ENCODE peak calls at places on chromosomes 5 and 9, in four cellular contexts. One of them, this sample, is unnamed.

GRCh38 chr9:111102793-111103474 is 64.7 kb upstream of the LPAR1 start:
- DNase-seq in astrocyte of the spinal cord: no peak
- DNase-seq in heart right ventricle: no peak
- DNase-seq in heart left ventricle: no peak
- DNase-seq in this sample: no peak

GRCh38 chr5:132270345-132270685 is 12.8 kb downstream of the PDLIM4 start:
- DNase-seq in astrocyte of the spinal cord: no peak
- DNase-seq in heart right ventricle: peak
- DNase-seq in heart left ventricle: no peak
- DNase-seq in this sample: no peak

GRCh38 chr9:129352157-129352870 is 174.3 kb upstream of the IER5L start:
- DNase-seq in astrocyte of the spinal cord: no peak
- DNase-seq in heart right ventricle: no peak
- DNase-seq in heart left ventricle: no peak
- DNase-seq in this sample: no peak

GRCh38 chr9:17476401-17476800 is 102.5 kb upstream of the SH3GL2 start:
- DNase-seq in astrocyte of the spinal cord: no peak
- DNase-seq in heart right ventricle: no peak
- DNase-seq in heart left ventricle: no peak
- DNase-seq in this sample: no peak

GRCh38 chr5:160470437-160471341 is 49.0 kb downstream of the PTTG1 start:
- DNase-seq in astrocyte of the spinal cord: peak
- DNase-seq in heart right ventricle: peak
- DNase-seq in heart left ventricle: no peak
- DNase-seq in this sample: no peak

GRCh38 chr9:123679330-123679987 is 250.5 kb downstream of the DENND1A start:
- DNase-seq in astrocyte of the spinal cord: no peak
- DNase-seq in heart right ventricle: no peak
- DNase-seq in heart left ventricle: no peak
- DNase-seq in this sample: no peak

GRCh38 chr9:91654527-91654926 is 230.9 kb upstream of the NFIL3 start:
- DNase-seq in astrocyte of the spinal cord: no peak
- DNase-seq in heart right ventricle: no peak
- DNase-seq in heart left ventricle: no peak
- DNase-seq in this sample: no peak

GRCh38 chr5:57002959-57003485 is 51.1 kb upstream of the MIER3 start:
- DNase-seq in astrocyte of the spinal cord: no peak
- DNase-seq in heart right ventricle: no peak
- DNase-seq in heart left ventricle: no peak
- DNase-seq in this sample: no peak

GRCh38 chr5:83026930-83027687 is 50.1 kb downstream of the TMEM167A start:
- DNase-seq in astrocyte of the spinal cord: no peak
- DNase-seq in heart right ventricle: no peak
- DNase-seq in heart left ventricle: no peak
- DNase-seq in this sample: no peak

GRCh38 chr9:93087971-93088655 is 7.9 kb upstream of the CARD19 start:
- DNase-seq in astrocyte of the spinal cord: no peak
- DNase-seq in heart right ventricle: no peak
- DNase-seq in heart left ventricle: peak
- DNase-seq in this sample: peak

GRCh38 chr5:57324888-57325287 is 151.0 kb downstream of the GPBP1 start:
- DNase-seq in astrocyte of the spinal cord: no peak
- DNase-seq in heart right ventricle: peak
- DNase-seq in heart left ventricle: no peak
- DNase-seq in this sample: no peak

GRCh38 chr9:134040831-134041648 is 15.8 kb downstream of the BRD3OS start:
- DNase-seq in astrocyte of the spinal cord: no peak
- DNase-seq in heart right ventricle: no peak
- DNase-seq in heart left ventricle: peak
- DNase-seq in this sample: no peak

GRCh38 chr9:95736370-95736769 is 139.1 kb upstream of the ERCC6L2 start:
- DNase-seq in astrocyte of the spinal cord: no peak
- DNase-seq in heart right ventricle: no peak
- DNase-seq in heart left ventricle: no peak
- DNase-seq in this sample: no peak

GRCh38 chr5:178341091-178341960 is 108.7 kb upstream of the PHYKPL start:
- DNase-seq in astrocyte of the spinal cord: no peak
- DNase-seq in heart right ventricle: no peak
- DNase-seq in heart left ventricle: no peak
- DNase-seq in this sample: no peak

GRCh38 chr5:11902304-11902703 is 1.9 kb downstream of the CTNND2 start:
- DNase-seq in astrocyte of the spinal cord: no peak
- DNase-seq in heart right ventricle: no peak
- DNase-seq in heart left ventricle: no peak
- DNase-seq in this sample: no peak

GRCh38 chr5:181186902-181187499 is 18.0 kb downstream of the TRIM7 start:
- DNase-seq in astrocyte of the spinal cord: no peak
- DNase-seq in heart right ventricle: no peak
- DNase-seq in heart left ventricle: no peak
- DNase-seq in this sample: no peak

GRCh38 chr9:110179734-110180133 is 28.2 kb downstream of the C9orf152 start:
- DNase-seq in astrocyte of the spinal cord: peak
- DNase-seq in heart right ventricle: no peak
- DNase-seq in heart left ventricle: no peak
- DNase-seq in this sample: no peak

DNA sequence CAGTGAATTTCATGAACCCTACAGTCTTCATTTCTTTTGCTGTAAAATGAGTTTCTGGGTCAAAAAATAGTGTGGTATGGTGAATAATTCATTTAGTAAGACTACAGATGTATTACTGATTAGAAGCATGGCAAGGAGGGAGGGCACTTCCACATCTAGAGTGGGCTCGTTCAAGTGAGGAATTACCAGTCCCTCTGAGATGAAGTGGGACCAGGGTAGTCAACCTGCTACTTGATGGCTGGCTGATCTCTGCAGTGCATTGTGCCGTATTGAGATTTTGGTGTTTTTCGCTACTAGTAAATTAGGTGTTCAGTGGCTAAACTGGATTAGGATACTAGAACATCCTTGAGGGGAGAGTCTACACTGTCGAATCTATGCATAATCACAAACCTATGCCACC is 10.8 kb downstream of the CDC37L1 start:
- DNase-seq in astrocyte of the spinal cord: no peak
- DNase-seq in heart right ventricle: no peak
- DNase-seq in heart left ventricle: no peak
- DNase-seq in this sample: no peak
- H3K4me3 ChIP-seq in astrocyte of the spinal cord: no peak
- H3K4me3 ChIP-seq in heart right ventricle: no peak
- H3K4me3 ChIP-seq in heart left ventricle: no peak
- H3K4me3 ChIP-seq in this sample: no peak

GRCh38 chr5:173920024-173920753 is 32.0 kb downstream of the CPEB4 start:
- DNase-seq in astrocyte of the spinal cord: no peak
- DNase-seq in heart right ventricle: no peak
- DNase-seq in heart left ventricle: no peak
- DNase-seq in this sample: no peak
- TF ChIP-seq CTCF in astrocyte of the spinal cord: no peak
- TF ChIP-seq CTCF in heart right ventricle: no peak
- TF ChIP-seq CTCF in heart left ventricle: no peak
- TF ChIP-seq CTCF in this sample: no peak

DNA sequence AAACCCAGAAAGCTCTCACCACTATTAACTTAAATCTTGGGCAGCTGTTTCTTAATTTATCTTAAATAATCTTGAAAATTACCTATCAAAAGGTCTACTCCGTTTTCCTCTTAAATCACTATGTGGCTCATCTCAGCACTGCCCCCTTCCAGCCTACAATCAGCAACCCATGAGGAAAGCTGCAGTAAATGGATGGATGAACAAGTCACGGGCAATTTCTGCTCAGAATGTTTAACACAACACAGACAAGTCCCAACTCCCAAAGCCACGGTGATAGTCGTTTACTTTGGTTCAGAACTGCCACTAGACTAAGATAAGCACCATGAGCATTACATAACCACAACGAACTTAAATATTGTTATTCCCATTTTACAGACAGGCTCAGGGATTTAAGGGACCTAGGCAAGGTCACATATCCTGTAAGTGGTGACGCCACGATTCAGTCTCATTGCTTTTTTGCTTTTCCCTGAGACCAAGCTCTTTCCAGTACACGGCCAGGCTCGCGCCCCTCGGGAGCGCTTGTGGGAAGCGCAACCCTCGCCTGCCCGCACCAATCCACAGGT is 2.0 kb upstream of the SMIM27 start:
- DNase-seq in astrocyte of the spinal cord: peak
- DNase-seq in heart right ventricle: no peak
- DNase-seq in heart left ventricle: no peak
- DNase-seq in this sample: no peak
- H3K4me3 ChIP-seq in astrocyte of the spinal cord: peak
- H3K4me3 ChIP-seq in heart right ventricle: peak
- H3K4me3 ChIP-seq in heart left ventricle: peak
- H3K4me3 ChIP-seq in this sample: peak

GRCh38 chr5:148383564-148384388 is at the start of gene FBXO38:
- DNase-seq in astrocyte of the spinal cord: peak
- DNase-seq in heart right ventricle: peak
- DNase-seq in heart left ventricle: peak
- DNase-seq in this sample: peak
- TF ChIP-seq CTCF in astrocyte of the spinal cord: no peak
- TF ChIP-seq CTCF in heart right ventricle: no peak
- TF ChIP-seq CTCF in heart left ventricle: peak
- TF ChIP-seq CTCF in this sample: no peak